ENCODE peak calls at places on chromosomes 3 and 15, in eight cellular contexts. C, K, O, X, T, Y, J and V are unnamed samples.

GRCh38 chr3:117734431-117734830 is 1024.9 kb downstream of the TUSC7 start:
- DNase-seq in C (no peak), K (no peak), O (peak; percentile 41), X (no peak), T (no peak), Y (no peak), J (peak; percentile 83), V (no peak)

GRCh38 chr3:52231502-52232278 is 6.2 kb upstream of the TLR9 start:
- DNase-seq in C (no peak), K (peak; percentile 84), O (no peak), X (no peak), T (peak; percentile 56), Y (no peak), J (no peak), V (no peak)

GRCh38 chr3:114155370-114155821 is 23.5 kb downstream of the DRD3 start:
- DNase-seq in C (no peak), K (peak; percentile 22), O (no peak), X (no peak), T (no peak), Y (no peak), J (no peak), V (no peak)

GRCh38 chr15:79058260-79058850 is 32.2 kb downstream of the RASGRF1 start:
- DNase-seq in C (no peak), K (no peak), O (no peak), X (no peak), T (no peak), Y (no peak), J (no peak), V (no peak)

GRCh38 chr3:57706462-57706861 is 13.6 kb upstream of the DENND6A start:
- DNase-seq in C (peak; percentile 55), K (no peak), O (peak; percentile 47), X (no peak), T (no peak), Y (no peak), J (peak; percentile 83), V (no peak)

GRCh38 chr3:14476583-14477265 is 63.4 kb downstream of the GRIP2 start:
- DNase-seq in C (no peak), K (no peak), O (no peak), X (peak; percentile 28), T (no peak), Y (no peak), J (no peak), V (no peak)

GRCh38 chr3:146640955-146641867 is 36.1 kb upstream of the PLSCR5 start:
- DNase-seq in C (no peak), K (peak; percentile 25), O (peak; percentile 8), X (no peak), T (no peak), Y (no peak), J (peak; percentile 10), V (no peak)

GRCh38 chr15:25695875-25696760 is 167.0 kb downstream of the ATP10A start:
- DNase-seq in C (no peak), K (no peak), O (no peak), X (no peak), T (peak; percentile 2), Y (peak; percentile 19), J (no peak), V (no peak)

GRCh38 chr3:98812851-98813374 is 49.8 kb downstream of the ST3GAL6 start:
- DNase-seq in C (peak; percentile 69), K (peak; percentile 43), O (no peak), X (no peak), T (no peak), Y (no peak), J (no peak), V (no peak)

GRCh38 chr3:14393440-14394111 is 8.8 kb upstream of the SLC6A6 start:
- DNase-seq in C (no peak), K (no peak), O (no peak), X (no peak), T (no peak), Y (no peak), J (peak; percentile 33), V (no peak)

GRCh38 chr15:57153140-57153539 is 223.2 kb upstream of the CGNL1 start:
- DNase-seq in C (no peak), K (peak; percentile 6), O (no peak), X (no peak), T (no peak), Y (no peak), J (peak; percentile 39), V (no peak)

GRCh38 chr3:130463221-130463620 is 53.8 kb upstream of the COL6A6 start:
- DNase-seq in C (no peak), K (no peak), O (no peak), X (no peak), T (no peak), Y (no peak), J (no peak), V (no peak)

GRCh38 chr3:39811561-39811960 is 2.2 kb downstream of the MYRIP start:
- DNase-seq in C (no peak), K (no peak), O (no peak), X (no peak), T (no peak), Y (no peak), J (no peak), V (no peak)

GRCh38 chr3:25520926-25521559 is 93.0 kb downstream of the RARB start:
- DNase-seq in C (no peak), K (no peak), O (no peak), X (no peak), T (no peak), Y (no peak), J (no peak), V (no peak)

GRCh38 chr15:50128266-50128665 is 9.2 kb upstream of the ATP8B4 start:
- DNase-seq in C (no peak), K (no peak), O (no peak), X (no peak), T (no peak), Y (no peak), J (no peak), V (no peak)

GRCh38 chr3:179852117-179852886 is 184.4 kb downstream of the PEX5L start:
- DNase-seq in C (no peak), K (peak; percentile 54), O (peak; percentile 59), X (no peak), T (no peak), Y (no peak), J (peak; percentile 74), V (no peak)
- TF ChIP-seq CTCF in C (no peak), K (no peak), O (peak; percentile 51), X (no peak), T (no peak), Y (no peak), J (peak; percentile 8), V (no peak)

GRCh38 chr15:71125831-71126453 is 10.7 kb downstream of the THSD4 start:
- DNase-seq in C (no peak), K (no peak), O (no peak), X (no peak), T (no peak), Y (no peak), J (no peak), V (no peak)
- TF ChIP-seq CTCF in C (peak; percentile 29), K (no peak), O (peak; percentile 50), X (no peak), T (peak; percentile 18), Y (no peak), J (peak; percentile 28), V (peak; percentile 60)

DNA sequence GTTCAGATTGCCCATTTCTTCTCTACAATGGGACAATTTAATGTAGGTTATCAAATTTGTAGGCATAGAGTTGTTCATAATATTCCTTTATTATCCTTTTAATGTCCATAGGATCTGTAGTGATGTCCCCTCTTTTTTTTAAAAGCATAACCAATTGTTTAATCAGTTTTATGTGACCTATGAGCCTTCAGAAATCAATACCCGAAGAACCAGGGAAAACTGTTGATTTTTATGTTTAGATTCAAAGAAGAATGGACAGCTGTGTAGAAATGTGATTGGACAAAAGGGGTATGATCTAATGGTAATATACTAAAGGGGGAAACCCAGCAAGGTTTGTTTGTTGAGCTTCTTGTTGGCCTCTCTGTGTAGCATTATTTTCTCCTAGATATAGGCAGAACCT is 39.5 kb downstream of the SUSD5 start:
- DNase-seq in C (no peak), K (no peak), O (no peak), X (no peak), T (no peak), Y (no peak), J (no peak), V (no peak)
- TF ChIP-seq CTCF in C (no peak), K (no peak), O (no peak), X (no peak), T (no peak), Y (no peak), J (no peak), V (no peak)

DNA sequence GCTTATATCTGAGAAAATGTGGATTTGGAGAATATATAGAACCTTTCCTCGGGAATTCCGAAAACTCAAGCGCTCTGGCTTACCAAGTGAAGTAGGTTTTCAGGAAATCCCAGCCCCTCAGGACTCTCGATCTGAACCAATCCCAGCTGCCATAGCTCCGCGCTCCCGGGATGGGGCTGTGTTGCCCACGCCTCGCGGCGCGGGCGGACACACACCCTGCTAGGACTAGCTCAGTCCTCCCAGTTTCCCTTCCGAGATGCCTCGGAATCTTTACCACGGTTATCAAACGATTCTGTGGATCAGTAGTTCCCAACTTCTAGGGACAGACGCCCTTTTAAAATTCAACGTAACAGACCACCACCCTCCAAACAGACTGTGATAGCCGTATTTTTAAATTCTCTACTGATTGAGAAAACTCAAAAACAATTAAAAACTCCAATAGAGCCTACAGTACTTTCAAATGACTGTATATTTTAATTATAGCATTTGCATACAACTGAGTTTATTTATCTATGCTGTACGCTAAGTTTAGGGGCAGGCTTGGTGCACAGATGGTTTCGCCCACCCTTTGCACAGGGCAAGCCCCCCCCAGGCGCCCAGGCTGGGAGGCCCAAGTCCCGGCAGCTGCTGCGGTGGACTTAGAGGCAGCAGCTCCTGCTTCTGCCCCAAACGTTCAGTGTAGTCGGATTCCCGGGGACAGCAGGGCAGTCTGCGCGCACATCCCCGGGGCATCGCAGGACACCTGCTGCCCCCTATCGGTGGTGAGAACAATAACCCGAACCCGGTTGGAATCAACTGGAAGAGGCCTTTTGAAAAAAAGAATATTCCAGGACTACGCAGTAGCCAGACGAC is 52.3 kb downstream of the CCDC54 start:
- DNase-seq in C (peak; percentile 64), K (peak; percentile 84), O (peak; percentile 70), X (peak; percentile 91), T (peak; percentile 73), Y (peak; percentile 39), J (peak; percentile 75), V (peak; percentile 18)
- TF ChIP-seq CTCF in C (peak; percentile 94), K (peak; percentile 70), O (peak; percentile 91), X (peak; percentile 78), T (peak; percentile 90), Y (peak; percentile 58), J (peak; percentile 87), V (peak; percentile 90)